ENCODE peak calls at places on chromosome 12, in eight cellular contexts. P is HFFc6, Z is mesothelial cell of epicardium, O is AG04450, F is MCF 10A, V is SK-N-SH, I is fibroblast of lung, R is RWPE1. E is an unnamed sample.

GRCh38 chr12:74076918-74077317 is 460.7 kb upstream of the ATXN7L3B start:
- DNase-seq in P (no peak), Z (no peak), O (no peak), F (no peak), V (no peak), I (no peak), R (no peak), E (no peak)

GRCh38 chr12:122753213-122753571 is 568 bp downstream of the DENR start:
- DNase-seq in P (no peak), Z (no peak), O (no peak), F (no peak), V (no peak), I (no peak), R (no peak), E (no peak)

GRCh38 chr12:96236221-96236822 is 42.1 kb downstream of the ELK3 start:
- DNase-seq in P (no peak), Z (no peak), O (no peak), F (peak; percentile 81), V (no peak), I (peak; percentile 92), R (no peak), E (no peak)

GRCh38 chr12:122082621-122083356 is 4.2 kb downstream of the MLXIP start:
- DNase-seq in P (no peak), Z (no peak), O (no peak), F (no peak), V (no peak), I (no peak), R (no peak), E (no peak)

GRCh38 chr12:102374190-102374589 is 106.2 kb downstream of the IGF1 start:
- DNase-seq in P (no peak), Z (no peak), O (no peak), F (no peak), V (no peak), I (no peak), R (no peak), E (no peak)

GRCh38 chr12:97140355-97140754 is 233.3 kb downstream of the NEDD1 start:
- DNase-seq in P (no peak), Z (no peak), O (no peak), F (no peak), V (no peak), I (no peak), R (no peak), E (no peak)

GRCh38 chr12:6226002-6226700 is 26.0 kb downstream of the CD9 start:
- DNase-seq in P (no peak), Z (no peak), O (no peak), F (peak; percentile 95), V (no peak), I (peak; percentile 90), R (peak; percentile 70), E (no peak)

GRCh38 chr12:109915171-109916040 is 15.3 kb downstream of the TCHP start:
- DNase-seq in P (no peak), Z (no peak), O (no peak), F (no peak), V (no peak), I (no peak), R (no peak), E (no peak)

GRCh38 chr12:27635349-27635972 is 60.8 kb upstream of the REP15 start:
- DNase-seq in P (peak; percentile 62), Z (no peak), O (no peak), F (peak; percentile 70), V (peak; percentile 15), I (peak; percentile 86), R (peak; percentile 34), E (no peak)

GRCh38 chr12:124286414-124286813 is 8.5 kb upstream of the RFLNA start:
- DNase-seq in P (no peak), Z (no peak), O (no peak), F (peak; percentile 68), V (peak; percentile 82), I (no peak), R (peak; percentile 61), E (no peak)

GRCh38 chr12:121248611-121249010 is 38.7 kb downstream of the P2RX4 start:
- DNase-seq in P (no peak), Z (no peak), O (no peak), F (no peak), V (no peak), I (no peak), R (no peak), E (no peak)

GRCh38 chr12:41466762-41467270 is 278.7 kb downstream of the PDZRN4 start:
- DNase-seq in P (no peak), Z (no peak), O (no peak), F (no peak), V (no peak), I (no peak), R (no peak), E (no peak)

GRCh38 chr12:132248439-132249157 is 80.8 kb downstream of the GALNT9 start:
- DNase-seq in P (peak; percentile 7), Z (no peak), O (no peak), F (peak; percentile 62), V (no peak), I (no peak), R (no peak), E (no peak)

GRCh38 chr12:39878753-39879152 is 227.1 kb downstream of the SLC2A13 start:
- DNase-seq in P (no peak), Z (no peak), O (no peak), F (no peak), V (no peak), I (no peak), R (no peak), E (no peak)

GRCh38 chr12:124364543-124364942 is 69.7 kb downstream of the RFLNA start:
- DNase-seq in P (no peak), Z (no peak), O (no peak), F (no peak), V (no peak), I (no peak), R (no peak), E (no peak)

GRCh38 chr12:100608776-100609175 is 35.3 kb downstream of the GAS2L3 start:
- DNase-seq in P (no peak), Z (no peak), O (no peak), F (no peak), V (no peak), I (no peak), R (no peak), E (no peak)

GRCh38 chr12:121992059-121992879 is 29.4 kb upstream of the BCL7A start:
- DNase-seq in P (peak; percentile 98), Z (no peak), O (peak; percentile 92), F (peak; percentile 93), V (no peak), I (peak; percentile 95), R (peak; percentile 96), E (no peak)

GRCh38 chr12:53464685-53465084 is 12.8 kb downstream of the PCBP2 start:
- DNase-seq in P (no peak), Z (no peak), O (no peak), F (no peak), V (no peak), I (no peak), R (no peak), E (no peak)
- TF ChIP-seq CTCF in P (no peak), Z (no peak), O (no peak), F (no peak), V (no peak), I (no peak), R (no peak), E (no peak)

DNA sequence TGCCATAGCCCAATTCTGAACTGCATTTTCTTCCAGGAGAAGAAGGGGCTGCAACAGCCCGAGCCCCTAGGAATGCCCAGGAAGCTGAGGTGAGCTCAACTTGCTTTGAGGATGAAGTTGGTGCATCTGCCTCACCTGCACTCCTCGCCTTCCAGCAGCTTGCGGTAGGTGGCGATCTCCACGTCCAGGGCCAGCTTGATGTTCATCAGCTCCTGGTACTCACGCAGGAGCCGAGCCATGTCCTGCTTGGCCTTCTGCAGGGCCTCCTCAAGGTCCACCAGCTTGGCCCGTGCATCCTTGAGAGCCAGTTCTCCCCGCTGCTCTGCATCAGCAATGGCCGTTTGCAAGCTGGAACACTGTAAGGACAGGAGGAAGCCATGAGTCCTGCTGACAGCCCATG is 6.0 kb downstream of the KRT75 start:
- DNase-seq in P (no peak), Z (no peak), O (no peak), F (no peak), V (no peak), I (no peak), R (no peak), E (no peak)
- TF ChIP-seq CTCF in P (no peak), Z (no peak), O (no peak), F (no peak), V (no peak), I (no peak), R (no peak), E (no peak)

GRCh38 chr12:46005823-46006222 is 15.4 kb upstream of the SCAF11 start:
- DNase-seq in P (no peak), Z (no peak), O (no peak), F (no peak), V (no peak), I (no peak), R (no peak), E (no peak)

GRCh38 chr12:46004715-46005114 is 14.3 kb upstream of the SCAF11 start:
- DNase-seq in P (no peak), Z (no peak), O (no peak), F (no peak), V (no peak), I (no peak), R (no peak), E (no peak)

DNA sequence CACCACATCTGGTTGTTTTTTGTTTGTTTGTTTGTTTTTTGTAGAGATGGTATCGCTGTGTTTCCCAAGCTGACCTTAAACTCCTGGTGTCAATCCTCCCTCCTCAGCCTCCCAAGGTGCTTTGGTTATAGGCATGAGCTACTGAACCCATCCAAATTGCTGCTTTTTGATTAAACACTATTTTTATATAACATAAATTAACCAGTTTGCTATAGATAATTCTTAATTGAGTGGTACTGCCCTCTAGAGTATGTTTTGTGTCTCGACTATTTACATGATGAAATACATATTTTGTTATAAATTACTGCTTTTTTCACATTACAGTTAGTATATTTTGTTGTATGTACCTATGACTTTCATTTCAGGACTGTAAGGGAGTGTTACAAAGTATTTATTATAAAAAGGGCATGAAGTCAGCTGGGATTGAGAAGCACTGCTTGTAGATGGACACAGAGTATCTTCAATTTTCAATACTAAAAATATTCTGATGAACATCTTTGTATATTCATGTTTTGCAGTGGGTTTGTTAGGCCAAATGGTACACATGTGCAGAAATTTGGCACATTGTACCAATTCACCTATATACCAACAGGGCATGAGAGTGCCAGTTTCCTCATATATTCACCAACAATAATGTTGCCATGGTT is 14.9 kb upstream of the SCAF11 start:
- DNase-seq in P (no peak), Z (no peak), O (no peak), F (peak; percentile 8), V (peak; percentile 14), I (peak; percentile 55), R (no peak), E (no peak)
- TF ChIP-seq CTCF in P (peak; percentile 77), Z (no peak), O (peak; percentile 48), F (peak; percentile 31), V (peak; percentile 64), I (peak; percentile 16), R (peak; percentile 33), E (no peak)

DNA sequence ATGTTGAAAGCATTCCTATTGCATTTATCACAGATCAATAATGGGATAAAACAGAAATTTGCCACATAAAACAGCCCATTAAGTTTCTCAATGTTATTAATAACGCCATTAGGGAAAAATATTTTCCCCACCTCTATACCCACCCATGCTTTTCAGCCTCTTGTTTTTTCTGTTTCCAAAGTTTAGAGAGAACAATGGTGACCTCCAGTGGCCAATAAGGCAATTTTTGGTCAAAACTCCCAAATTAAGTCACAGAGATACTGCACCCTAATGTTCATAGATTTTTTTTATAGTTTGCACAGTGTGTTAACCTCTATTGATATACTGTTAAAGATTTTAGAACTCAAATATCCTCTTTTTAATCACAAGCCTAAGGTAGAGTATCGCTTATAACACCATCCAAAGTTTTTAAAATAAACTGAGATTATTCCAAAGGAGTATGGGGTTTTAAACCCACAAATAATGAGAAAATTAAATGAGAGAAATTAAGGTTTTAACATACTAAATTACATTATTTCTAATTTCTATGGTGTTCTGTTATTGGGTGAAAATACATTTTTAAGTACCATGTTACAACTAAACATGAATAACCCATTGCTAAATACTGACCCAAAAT is 184.7 kb upstream of the DCN start:
- DNase-seq in P (peak; percentile 15), Z (no peak), O (no peak), F (peak; percentile 38), V (no peak), I (peak; percentile 46), R (peak; percentile 17), E (no peak)
- TF ChIP-seq CTCF in P (peak; percentile 78), Z (peak; percentile 65), O (peak; percentile 61), F (peak; percentile 50), V (peak; percentile 70), I (peak; percentile 61), R (peak; percentile 50), E (peak; percentile 59)